ENCODE peak calls at places on chromosome 2, in nine cellular contexts. X is M059J; V is GM13976; K is activated CD4-positive, alpha-beta T cell treated with anti-CD3 and anti-CD28 coated beads, Interleukin-2, amount 50 U/mL, for 1 hour; E is SJSA1; I is posterior vena cava; G is activated gamma-delta T cell treated with Interleukin-2 at 50 U/mL for 16 hours; N is lower leg skin; L is SW 1271. R is an unnamed sample.

GRCh38 chr2:196840171-196840570 is 31.0 kb upstream of the C2orf66 start:
- DNase-seq in V (no peak), G (no peak), I (no peak), E (no peak), K (no peak), L (no peak), N (no peak), X (peak), R (no peak)

GRCh38 chr2:41061371-41061770 is 609.5 kb upstream of the SLC8A1 start:
- DNase-seq in G (no peak), I (no peak), K (no peak), V (no peak), E (no peak), L (no peak), X (peak), N (no peak), R (peak)

GRCh38 chr2:85951351-85952067 is 62.7 kb upstream of the ST3GAL5 start:
- DNase-seq in X (no peak), L (no peak), E (no peak), I (no peak), V (no peak), K (no peak), N (no peak), G (no peak), R (no peak)

GRCh38 chr2:158006961-158007664 is 94.6 kb upstream of the UPP2 start:
- DNase-seq in N (no peak), I (no peak), X (peak), G (no peak), E (no peak), L (no peak), K (no peak), V (no peak), R (no peak)

GRCh38 chr2:150097891-150098595 is 389.4 kb downstream of the RND3 start:
- DNase-seq in X (peak), L (peak), E (no peak), N (no peak), V (no peak), K (no peak), G (no peak), I (no peak), R (no peak)

GRCh38 chr2:180033993-180034894 is 27.1 kb upstream of the CWC22 start:
- DNase-seq in E (no peak), N (no peak), L (no peak), V (no peak), K (no peak), G (no peak), X (peak), I (no peak), R (peak)

GRCh38 chr2:238569415-238570195 is 142.9 kb downstream of the ASB1 start:
- DNase-seq in K (no peak), V (peak), G (no peak), L (no peak), X (no peak), I (peak), E (no peak), N (no peak), R (no peak)

GRCh38 chr2:145824384-145824783 is 1304.5 kb upstream of the ZEB2 start:
- DNase-seq in N (no peak), K (no peak), V (no peak), L (no peak), E (no peak), I (no peak), G (no peak), X (no peak), R (no peak)

GRCh38 chr2:236380051-236380612 is 115.9 kb upstream of the ASB18 start:
- DNase-seq in X (no peak), N (peak), V (no peak), I (no peak), E (no peak), G (no peak), K (no peak), L (no peak), R (no peak)

GRCh38 chr2:128273469-128274081 is 45.1 kb downstream of the HS6ST1 start:
- DNase-seq in I (peak), V (no peak), G (peak), E (no peak), L (no peak), X (no peak), N (peak), K (no peak), R (no peak)

GRCh38 chr2:206176128-206176527 is 16.4 kb downstream of the EEF1B2 start:
- DNase-seq in V (no peak), N (no peak), I (no peak), L (no peak), G (no peak), K (no peak), E (no peak), X (no peak), R (no peak)

GRCh38 chr2:129888896-129889295 is 90.6 kb upstream of the RAB6C start:
- DNase-seq in X (no peak), I (no peak), E (no peak), L (no peak), K (no peak), N (peak), G (no peak), V (no peak), R (no peak)

GRCh38 chr2:182951948-182952663 is 85.7 kb upstream of the FRZB start:
- DNase-seq in N (no peak), G (no peak), E (no peak), V (peak), K (no peak), X (no peak), L (no peak), I (no peak), R (peak)

GRCh38 chr2:218878941-218879761 is 1.5 kb upstream of the WNT10A start:
- DNase-seq in K (no peak), V (no peak), X (no peak), N (no peak), E (no peak), I (peak), L (no peak), G (no peak), R (no peak)

GRCh38 chr2:64932327-64933216 is 56.6 kb upstream of the SLC1A4 start:
- DNase-seq in G (no peak), X (no peak), E (no peak), L (no peak), I (no peak), N (no peak), V (peak), K (no peak), R (no peak)

GRCh38 chr2:198054299-198054698 is 249.9 kb downstream of the PLCL1 start:
- DNase-seq in K (peak), L (peak), X (no peak), G (peak), E (no peak), I (no peak), N (no peak), V (peak), R (no peak)

R was measured in brain pericyte.